ENCODE peak calls at places on chromosomes 13 and 19, in nine cellular contexts. W, G, F, Q, X, B, U, V and N are unnamed samples.

GRCh38 chr13:25777509-25777908 is 274.3 kb downstream of the SHISA2 start:
- DNase-seq in F (no peak), X (no peak), V (no peak), U (no peak), W (no peak), G (no peak), Q (no peak), B (no peak), N (no peak)

GRCh38 chr13:72960541-72960940 is 98.3 kb upstream of the KLF5 start:
- DNase-seq in W (no peak), F (no peak), X (no peak), G (no peak), V (no peak), B (no peak), Q (no peak), U (no peak), N (no peak)

GRCh38 chr13:50948576-50948975 is 39.0 kb downstream of the RNASEH2B start:
- DNase-seq in U (no peak), Q (no peak), F (no peak), X (no peak), W (no peak), B (no peak), V (no peak), G (no peak), N (no peak)

GRCh38 chr13:106536244-106537034 is 977 bp upstream of the EFNB2 start:
- DNase-seq in U (peak), B (peak), V (peak), Q (peak), W (peak), F (peak), X (peak), G (peak), N (peak)

GRCh38 chr19:1942078-1942933 is 1.3 kb downstream of the CSNK1G2 start:
- DNase-seq in U (peak), Q (peak), F (peak), G (peak), B (no peak), V (peak), W (peak), X (no peak), N (peak)

GRCh38 chr13:20974981-20975585 is 72.5 kb upstream of the XPO4 start:
- DNase-seq in X (no peak), G (no peak), V (no peak), Q (no peak), B (no peak), W (no peak), F (no peak), U (no peak), N (no peak)

GRCh38 chr19:6649189-6649588 is 20.8 kb downstream of the TNFSF14 start:
- DNase-seq in W (no peak), X (no peak), V (peak), F (no peak), Q (no peak), G (no peak), U (no peak), B (no peak), N (no peak)

GRCh38 chr13:68304287-68304893 is 1074.3 kb upstream of the PCDH9 start:
- DNase-seq in V (peak), B (peak), U (peak), G (peak), F (no peak), W (no peak), Q (no peak), X (no peak), N (no peak)

GRCh38 chr19:2648528-2648937 is 54.0 kb downstream of the GNG7 start:
- DNase-seq in V (peak), B (peak), G (peak), Q (no peak), W (peak), U (peak), F (peak), X (peak), N (peak)

GRCh38 chr13:60944863-60945262 is 470.8 kb downstream of the PCDH20 start:
- DNase-seq in F (no peak), V (no peak), X (no peak), B (no peak), U (no peak), G (no peak), W (no peak), Q (no peak), N (peak)

GRCh38 chr19:1651061-1651547 is 1.3 kb downstream of the TCF3 start:
- DNase-seq in X (no peak), G (peak), B (no peak), F (peak), V (peak), U (peak), Q (no peak), W (peak), N (no peak)

GRCh38 chr13:64817721-64818120 is 2412.4 kb downstream of the PCDH9 start:
- DNase-seq in W (no peak), V (peak), X (no peak), F (no peak), U (no peak), Q (no peak), B (no peak), G (peak), N (no peak)

GRCh38 chr13:48302920-48303330 is 626 bp upstream of the RB1 start:
- DNase-seq in X (no peak), F (no peak), U (no peak), Q (no peak), W (no peak), G (no peak), V (no peak), B (peak), N (no peak)

GRCh38 chr13:77528834-77529500 is 6.5 kb upstream of the SCEL start:
- DNase-seq in F (no peak), X (no peak), U (no peak), G (no peak), Q (no peak), V (no peak), B (no peak), W (no peak), N (no peak)